ENCODE peak calls at places on chromosomes 5 and 9, in four cellular contexts. One of them, this sample, is unnamed.

GRCh38 chr5:172713113-172713808 is 57.7 kb downstream of the DUSP1 start:
- DNase-seq in SJSA1: peak
- DNase-seq in neural progenitor cell: peak
- DNase-seq in right cardiac atrium: peak
- DNase-seq in this sample: no peak

GRCh38 chr9:7976167-7976755 is 176.7 kb upstream of the DMAC1 start:
- DNase-seq in SJSA1: no peak
- DNase-seq in right cardiac atrium: no peak
- DNase-seq in neural progenitor cell: no peak
- DNase-seq in this sample: no peak

GRCh38 chr5:2780421-2781171 is 29.1 kb upstream of the IRX2 start:
- DNase-seq in neural progenitor cell: no peak
- DNase-seq in right cardiac atrium: no peak
- DNase-seq in SJSA1: no peak
- DNase-seq in this sample: no peak

GRCh38 chr9:13141629-13142028 is 137.9 kb downstream of the MPDZ start:
- DNase-seq in right cardiac atrium: no peak
- DNase-seq in SJSA1: no peak
- DNase-seq in neural progenitor cell: no peak
- DNase-seq in this sample: no peak

GRCh38 chr9:35395076-35395675 is 94.7 kb upstream of the RUSC2 start:
- DNase-seq in SJSA1: no peak
- DNase-seq in right cardiac atrium: no peak
- DNase-seq in neural progenitor cell: no peak
- DNase-seq in this sample: no peak

GRCh38 chr9:98144631-98145030 is 25.6 kb upstream of the TRIM14 start:
- DNase-seq in SJSA1: no peak
- DNase-seq in right cardiac atrium: no peak
- DNase-seq in neural progenitor cell: no peak
- DNase-seq in this sample: no peak

GRCh38 chr5:122311400-122311887 is 593 bp upstream of the SNCAIP start:
- DNase-seq in neural progenitor cell: no peak
- DNase-seq in right cardiac atrium: no peak
- DNase-seq in SJSA1: no peak
- DNase-seq in this sample: peak

GRCh38 chr9:12253941-12254340 is 439.2 kb upstream of the TYRP1 start:
- DNase-seq in SJSA1: no peak
- DNase-seq in neural progenitor cell: no peak
- DNase-seq in right cardiac atrium: no peak
- DNase-seq in this sample: no peak

GRCh38 chr9:113350338-113350672 is 964 bp downstream of the BSPRY start:
- DNase-seq in SJSA1: no peak
- DNase-seq in neural progenitor cell: no peak
- DNase-seq in right cardiac atrium: no peak
- DNase-seq in this sample: no peak

GRCh38 chr5:14460844-14461398 is 120.7 kb upstream of the OTULINL start:
- DNase-seq in neural progenitor cell: no peak
- DNase-seq in SJSA1: no peak
- DNase-seq in right cardiac atrium: no peak
- DNase-seq in this sample: no peak

GRCh38 chr5:42641321-42642005 is 115.2 kb upstream of the CCDC152 start:
- DNase-seq in right cardiac atrium: no peak
- DNase-seq in SJSA1: no peak
- DNase-seq in neural progenitor cell: no peak
- DNase-seq in this sample: no peak

GRCh38 chr5:128706269-128706668 is 168.2 kb upstream of the FBN2 start:
- DNase-seq in right cardiac atrium: no peak
- DNase-seq in neural progenitor cell: no peak
- DNase-seq in SJSA1: no peak
- DNase-seq in this sample: no peak

GRCh38 chr9:74838351-74838750 is 49.4 kb downstream of the TRPM6 start:
- DNase-seq in right cardiac atrium: no peak
- DNase-seq in SJSA1: no peak
- DNase-seq in neural progenitor cell: no peak
- DNase-seq in this sample: no peak

GRCh38 chr5:139394123-139394653 is 716 bp downstream of the PROB1 start:
- DNase-seq in SJSA1: no peak
- DNase-seq in right cardiac atrium: peak
- DNase-seq in neural progenitor cell: peak
- DNase-seq in this sample: peak

GRCh38 chr5:137273511-137273910 is 225.6 kb downstream of the SPOCK1 start:
- DNase-seq in right cardiac atrium: no peak
- DNase-seq in SJSA1: no peak
- DNase-seq in neural progenitor cell: no peak
- DNase-seq in this sample: no peak

GRCh38 chr5:128409401-128409800 is 128.6 kb downstream of the FBN2 start:
- DNase-seq in neural progenitor cell: no peak
- DNase-seq in right cardiac atrium: no peak
- DNase-seq in SJSA1: no peak
- DNase-seq in this sample: no peak

GRCh38 chr5:42887094-42887493 is 75.4 kb upstream of the SELENOP start:
- DNase-seq in neural progenitor cell: no peak
- DNase-seq in SJSA1: no peak
- DNase-seq in right cardiac atrium: no peak
- DNase-seq in this sample: no peak

GRCh38 chr5:82111191-82111590 is 139.4 kb downstream of the ATG10 start:
- DNase-seq in SJSA1: no peak
- DNase-seq in neural progenitor cell: no peak
- DNase-seq in right cardiac atrium: no peak
- DNase-seq in this sample: no peak

GRCh38 chr5:121174351-121174750 is 677.3 kb upstream of the FTMT start:
- DNase-seq in right cardiac atrium: no peak
- DNase-seq in neural progenitor cell: no peak
- DNase-seq in SJSA1: no peak
- DNase-seq in this sample: no peak

GRCh38 chr5:39364367-39364766 is at the start of gene C9:
- DNase-seq in neural progenitor cell: no peak
- DNase-seq in SJSA1: no peak
- DNase-seq in right cardiac atrium: no peak
- DNase-seq in this sample: no peak

GRCh38 chr5:39361306-39361705 is 3.0 kb downstream of the C9 start:
- DNase-seq in right cardiac atrium: no peak
- DNase-seq in SJSA1: no peak
- DNase-seq in neural progenitor cell: no peak
- DNase-seq in this sample: no peak

GRCh38 chr5:39360483-39361071 is 3.7 kb downstream of the C9 start:
- DNase-seq in right cardiac atrium: no peak
- DNase-seq in neural progenitor cell: no peak
- DNase-seq in SJSA1: no peak
- DNase-seq in this sample: no peak

GRCh38 chr5:39362646-39363045 is 1.6 kb downstream of the C9 start:
- DNase-seq in neural progenitor cell: no peak
- DNase-seq in right cardiac atrium: no peak
- DNase-seq in SJSA1: no peak
- DNase-seq in this sample: no peak

GRCh38 chr5:39363217-39363616 is 1.1 kb downstream of the C9 start:
- DNase-seq in right cardiac atrium: no peak
- DNase-seq in neural progenitor cell: no peak
- DNase-seq in SJSA1: no peak
- DNase-seq in this sample: no peak
- H3K27ac ChIP-seq in right cardiac atrium: no peak
- H3K27ac ChIP-seq in neural progenitor cell: no peak
- H3K27ac ChIP-seq in SJSA1: no peak
- H3K27ac ChIP-seq in this sample: no peak

GRCh38 chr9:95087659-95088242 is 229.8 kb downstream of the FANCC start:
- DNase-seq in right cardiac atrium: peak
- DNase-seq in neural progenitor cell: no peak
- DNase-seq in SJSA1: no peak
- DNase-seq in this sample: no peak
- H3K27ac ChIP-seq in right cardiac atrium: no peak
- H3K27ac ChIP-seq in neural progenitor cell: no peak
- H3K27ac ChIP-seq in SJSA1: peak
- H3K27ac ChIP-seq in this sample: peak

GRCh38 chr9:16155878-16156277 is 603.0 kb downstream of the CCDC171 start:
- DNase-seq in SJSA1: no peak
- DNase-seq in neural progenitor cell: no peak
- DNase-seq in right cardiac atrium: no peak
- DNase-seq in this sample: no peak
- H3K27ac ChIP-seq in SJSA1: no peak
- H3K27ac ChIP-seq in neural progenitor cell: no peak
- H3K27ac ChIP-seq in right cardiac atrium: no peak
- H3K27ac ChIP-seq in this sample: no peak

DNA sequence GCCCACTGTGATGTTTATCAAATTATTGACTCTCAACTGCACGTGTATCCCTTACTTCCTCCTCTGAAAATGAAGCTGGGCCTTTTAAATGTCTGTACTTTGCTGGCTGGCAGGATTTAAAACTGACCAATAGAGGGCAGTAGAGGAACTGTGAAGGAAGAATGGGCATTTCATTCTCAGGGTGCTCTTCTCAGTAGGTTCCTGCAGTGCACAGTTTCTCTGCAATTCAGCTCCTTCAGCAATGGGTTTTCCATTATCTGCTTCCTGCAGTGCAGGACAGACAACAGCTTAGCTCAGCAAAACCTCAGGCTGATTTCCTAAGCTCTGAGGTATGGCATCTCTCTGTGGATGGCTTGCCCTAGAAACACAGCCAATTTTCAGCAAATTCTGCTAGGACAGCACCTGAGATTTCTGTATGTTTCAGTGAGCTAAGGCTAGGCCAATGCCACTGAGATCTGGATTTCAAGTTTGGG is 298.4 kb upstream of the PRDM9 start:
- DNase-seq in SJSA1: no peak
- DNase-seq in neural progenitor cell: peak
- DNase-seq in right cardiac atrium: no peak
- DNase-seq in this sample: no peak
- H3K27ac ChIP-seq in SJSA1: no peak
- H3K27ac ChIP-seq in neural progenitor cell: no peak
- H3K27ac ChIP-seq in right cardiac atrium: no peak
- H3K27ac ChIP-seq in this sample: no peak

GRCh38 chr9:89992326-89993208 is 387.8 kb downstream of the GADD45G start:
- DNase-seq in SJSA1: no peak
- DNase-seq in neural progenitor cell: no peak
- DNase-seq in right cardiac atrium: no peak
- DNase-seq in this sample: no peak

GRCh38 chr9:89986190-89986589 is 381.4 kb downstream of the GADD45G start:
- DNase-seq in right cardiac atrium: no peak
- DNase-seq in SJSA1: no peak
- DNase-seq in neural progenitor cell: no peak
- DNase-seq in this sample: no peak

GRCh38 chr9:89991204-89991790 is 386.5 kb downstream of the GADD45G start:
- DNase-seq in SJSA1: no peak
- DNase-seq in right cardiac atrium: no peak
- DNase-seq in neural progenitor cell: no peak
- DNase-seq in this sample: no peak

GRCh38 chr9:89985078-89985477 is 380.3 kb downstream of the GADD45G start:
- DNase-seq in right cardiac atrium: no peak
- DNase-seq in neural progenitor cell: no peak
- DNase-seq in SJSA1: no peak
- DNase-seq in this sample: no peak

GRCh38 chr9:89988458-89988857 is 383.6 kb downstream of the GADD45G start:
- DNase-seq in neural progenitor cell: no peak
- DNase-seq in SJSA1: no peak
- DNase-seq in right cardiac atrium: no peak
- DNase-seq in this sample: no peak
- H3K27ac ChIP-seq in neural progenitor cell: no peak
- H3K27ac ChIP-seq in SJSA1: no peak
- H3K27ac ChIP-seq in right cardiac atrium: no peak
- H3K27ac ChIP-seq in this sample: no peak

DNA sequence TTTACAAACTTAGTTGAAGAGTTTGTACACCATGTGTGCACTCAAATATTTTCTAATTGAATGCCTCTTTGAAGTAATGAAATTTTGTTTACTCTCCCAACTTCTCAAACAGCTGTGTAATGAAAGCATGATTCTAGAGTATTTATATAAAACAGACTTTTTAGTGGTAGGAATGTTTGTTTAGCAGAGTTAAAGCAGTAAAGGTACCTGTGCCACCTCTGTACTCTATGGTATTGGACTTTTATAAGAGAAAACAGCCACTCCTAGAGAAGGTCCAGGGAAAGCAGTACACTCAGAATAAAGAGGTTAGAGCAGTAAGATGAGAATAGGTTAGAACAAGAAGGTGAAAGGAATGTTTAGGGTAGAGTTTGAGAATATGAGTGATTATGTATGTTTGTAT is 163.1 kb downstream of the CHSY3 start:
- DNase-seq in SJSA1: no peak
- DNase-seq in neural progenitor cell: no peak
- DNase-seq in right cardiac atrium: no peak
- DNase-seq in this sample: no peak
- H3K27ac ChIP-seq in SJSA1: no peak
- H3K27ac ChIP-seq in neural progenitor cell: no peak
- H3K27ac ChIP-seq in right cardiac atrium: no peak
- H3K27ac ChIP-seq in this sample: peak

GRCh38 chr9:2140600-2141223 is 125.6 kb downstream of the SMARCA2 start:
- DNase-seq in right cardiac atrium: no peak
- DNase-seq in SJSA1: no peak
- DNase-seq in neural progenitor cell: no peak
- DNase-seq in this sample: no peak
- H3K27ac ChIP-seq in right cardiac atrium: peak
- H3K27ac ChIP-seq in SJSA1: no peak
- H3K27ac ChIP-seq in neural progenitor cell: no peak
- H3K27ac ChIP-seq in this sample: no peak

DNA sequence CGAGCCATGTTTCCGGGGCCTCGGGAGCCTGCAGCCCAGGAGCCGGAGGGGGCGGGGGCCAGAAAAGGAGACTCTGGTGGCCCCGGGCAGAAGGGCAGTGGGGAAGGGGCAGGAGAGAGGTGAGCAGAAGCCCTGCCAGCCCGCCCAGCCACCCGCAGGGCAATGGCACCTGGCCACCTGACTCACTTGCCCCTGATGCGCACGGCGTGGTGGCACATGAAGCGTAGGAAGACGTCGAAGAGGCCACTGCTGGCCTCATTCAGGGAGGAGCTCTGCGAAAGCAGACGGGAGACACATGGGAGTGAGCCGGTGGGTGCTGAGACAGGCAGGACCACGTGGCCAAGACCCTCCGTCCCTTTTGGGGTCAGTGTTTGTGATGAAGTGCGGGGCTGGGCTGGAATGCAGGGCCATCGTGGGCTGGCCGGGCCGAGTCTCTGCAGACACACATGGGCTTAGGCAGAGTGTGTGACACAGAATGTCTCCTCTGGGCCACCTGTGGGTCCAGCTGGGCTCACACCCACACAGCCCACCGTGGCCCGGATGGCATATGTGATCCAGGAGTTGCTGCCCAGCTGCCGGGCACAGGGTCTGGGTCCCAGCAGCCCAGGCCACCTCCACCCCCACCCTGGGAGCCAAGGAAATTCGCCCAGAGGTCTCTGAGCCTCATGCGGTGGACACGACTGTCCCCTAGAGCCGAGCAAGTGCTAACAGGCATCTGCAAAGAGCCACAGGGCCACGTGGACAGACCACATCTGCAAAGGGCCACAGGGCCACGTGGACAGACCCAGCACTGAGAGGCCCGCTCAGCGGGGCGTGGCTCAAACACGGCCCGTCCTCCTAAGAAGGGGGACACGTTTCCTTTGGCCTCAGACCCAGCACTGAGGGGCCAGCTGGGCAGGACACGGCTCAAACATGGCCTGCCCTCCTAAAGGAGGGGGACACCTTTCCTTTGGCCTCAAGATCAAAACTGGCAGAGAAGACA is 23.6 kb downstream of the TERT start:
- DNase-seq in right cardiac atrium: peak
- DNase-seq in neural progenitor cell: no peak
- DNase-seq in SJSA1: no peak
- DNase-seq in this sample: no peak
- H3K27ac ChIP-seq in right cardiac atrium: no peak
- H3K27ac ChIP-seq in neural progenitor cell: no peak
- H3K27ac ChIP-seq in SJSA1: no peak
- H3K27ac ChIP-seq in this sample: no peak

This sample was measured in ascending aorta.